ENCODE peak calls at places on chromosomes 13 and 19, in ten cellular contexts. H is heart right ventricle; T is AG04450; K is hypothalamus; O is central memory CD4-positive, alpha-beta T cell; Y is uterus; L is stimulated activated CD8-positive, alpha-beta memory T cell treated with anti-CD3 and anti-CD28 coated beads, Interleukin-4, amount 100 ng/mL, for 24 hours; B is CMK; M is activated T-helper 1 cell treated with anti-CD3 and anti-CD28 coated beads, Interleukin-12 subunit alpha, Interleukin-12 subunit beta, Interleukin-2, Interleukin-4 antibody, amounts not matched to agents 30 ng/mL and 10 ng/mL and 1 ng/mL, durations not matched to agents 14 hours and 24 hours and 36 hours; V is SW 1271. J is an unnamed sample.

GRCh38 chr19:33260628-33261418 is 35.2 kb upstream of the SLC7A10 start:
- DNase-seq in H (no peak), T (no peak), K (no peak), O (no peak), Y (no peak), L (no peak), B (peak), M (no peak), V (no peak), J (no peak)

GRCh38 chr13:41905600-41906254 is 55.2 kb downstream of the VWA8 start:
- DNase-seq in H (no peak), T (no peak), K (no peak), O (peak), Y (no peak), L (no peak), B (no peak), M (no peak), V (peak), J (no peak)

GRCh38 chr13:26208292-26208691 is 13.8 kb downstream of the RNF6 start:
- DNase-seq in H (no peak), T (no peak), K (no peak), O (no peak), Y (no peak), L (no peak), B (no peak), M (no peak), V (no peak), J (no peak)

GRCh38 chr19:35179830-35180229 is 25.3 kb downstream of the FXYD5 start:
- DNase-seq in H (no peak), T (no peak), K (no peak), O (no peak), Y (no peak), L (no peak), B (no peak), M (no peak), V (no peak), J (no peak)

GRCh38 chr13:75675421-75675820 is 39.3 kb downstream of the LMO7 start:
- DNase-seq in H (no peak), T (no peak), K (no peak), O (no peak), Y (no peak), L (no peak), B (no peak), M (no peak), V (no peak), J (no peak)

GRCh38 chr13:54875111-54875510 is 1846.5 kb downstream of the OLFM4 start:
- DNase-seq in H (no peak), T (no peak), K (no peak), O (no peak), Y (no peak), L (no peak), B (no peak), M (no peak), V (no peak), J (no peak)

GRCh38 chr13:97255515-97255999 is 33.4 kb downstream of the MBNL2 start:
- DNase-seq in H (no peak), T (no peak), K (no peak), O (no peak), Y (no peak), L (no peak), B (peak), M (no peak), V (peak), J (no peak)

GRCh38 chr19:1698636-1699035 is 46.2 kb upstream of the TCF3 start:
- DNase-seq in H (no peak), T (no peak), K (no peak), O (no peak), Y (no peak), L (no peak), B (no peak), M (no peak), V (no peak), J (no peak)

GRCh38 chr13:47903836-47904235 is 97.2 kb downstream of the SUCLA2 start:
- DNase-seq in H (no peak), T (no peak), K (no peak), O (no peak), Y (no peak), L (no peak), B (no peak), M (no peak), V (no peak), J (no peak)

GRCh38 chr13:23671902-23672301 is 101.7 kb downstream of the TNFRSF19 start:
- DNase-seq in H (no peak), T (peak), K (no peak), O (no peak), Y (no peak), L (no peak), B (no peak), M (no peak), V (no peak), J (no peak)

GRCh38 chr19:45918721-45919120 is 4.1 kb upstream of the NANOS2 start:
- DNase-seq in H (no peak), T (no peak), K (no peak), O (no peak), Y (no peak), L (no peak), B (no peak), M (no peak), V (no peak), J (no peak)

GRCh38 chr13:48626726-48627451 is 26.8 kb upstream of the CYSLTR2 start:
- DNase-seq in H (no peak), T (no peak), K (no peak), O (no peak), Y (no peak), L (no peak), B (no peak), M (no peak), V (no peak), J (no peak)

GRCh38 chr13:109383683-109384082 is 402.7 kb downstream of the IRS2 start:
- DNase-seq in H (no peak), T (peak), K (no peak), O (no peak), Y (no peak), L (no peak), B (no peak), M (no peak), V (no peak), J (no peak)

GRCh38 chr19:42143341-42144234 is 11.3 kb upstream of the POU2F2 start:
- DNase-seq in H (no peak), T (no peak), K (no peak), O (no peak), Y (no peak), L (no peak), B (no peak), M (no peak), V (no peak), J (no peak)

GRCh38 chr13:79589605-79590511 is 108.9 kb downstream of the NDFIP2 start:
- DNase-seq in H (no peak), T (no peak), K (no peak), O (no peak), Y (no peak), L (no peak), B (no peak), M (no peak), V (no peak), J (no peak)

GRCh38 chr13:51303882-51304281 is 35.6 kb upstream of the SERPINE3 start:
- DNase-seq in H (no peak), T (no peak), K (no peak), O (no peak), Y (no peak), L (no peak), B (no peak), M (no peak), V (no peak), J (no peak)

GRCh38 chr19:41649827-41650226 is 23.0 kb upstream of the CEACAM4 start:
- DNase-seq in H (no peak), T (no peak), K (no peak), O (no peak), Y (no peak), L (no peak), B (no peak), M (no peak), V (no peak), J (no peak)

GRCh38 chr13:50691176-50691681 is 152.3 kb downstream of the DLEU7 start:
- DNase-seq in H (no peak), T (no peak), K (no peak), O (no peak), Y (no peak), L (no peak), B (no peak), M (no peak), V (no peak), J (no peak)

GRCh38 chr13:31946091-31946770 is 85.3 kb upstream of the FRY start:
- DNase-seq in H (no peak), T (no peak), K (no peak), O (no peak), Y (no peak), L (no peak), B (no peak), M (no peak), V (no peak), J (no peak)

GRCh38 chr13:111469916-111470506 is 149.6 kb downstream of the TEX29 start:
- DNase-seq in H (no peak), T (no peak), K (no peak), O (no peak), Y (no peak), L (no peak), B (no peak), M (no peak), V (no peak), J (no peak)

GRCh38 chr19:9741476-9742171 is 26.9 kb downstream of the ZNF846 start:
- DNase-seq in H (no peak), T (no peak), K (no peak), O (no peak), Y (no peak), L (no peak), B (no peak), M (no peak), V (no peak), J (no peak)

GRCh38 chr13:80555796-80556195 is 214.9 kb upstream of the SPRY2 start:
- DNase-seq in H (no peak), T (no peak), K (no peak), O (no peak), Y (no peak), L (no peak), B (no peak), M (no peak), V (no peak), J (no peak)

GRCh38 chr13:97387487-97388353 is 46.2 kb upstream of the RAP2A start:
- DNase-seq in H (no peak), T (no peak), K (no peak), O (no peak), Y (no peak), L (no peak), B (no peak), M (no peak), V (no peak), J (no peak)

GRCh38 chr13:50810998-50811397 is 32.5 kb downstream of the DLEU7 start:
- DNase-seq in H (no peak), T (no peak), K (no peak), O (no peak), Y (no peak), L (no peak), B (no peak), M (no peak), V (no peak), J (no peak)

GRCh38 chr13:43200736-43201135 is 177.3 kb downstream of the DNAJC15 start:
- DNase-seq in H (no peak), T (no peak), K (no peak), O (no peak), Y (no peak), L (no peak), B (no peak), M (no peak), V (no peak), J (no peak)

GRCh38 chr19:18736415-18737336 is 53.2 kb downstream of the CRTC1 start:
- DNase-seq in H (no peak), T (no peak), K (no peak), O (no peak), Y (no peak), L (no peak), B (no peak), M (no peak), V (no peak), J (no peak)

GRCh38 chr19:14544977-14545715 is 15.8 kb downstream of the TECR start:
- DNase-seq in H (peak), T (no peak), K (peak), O (no peak), Y (no peak), L (no peak), B (no peak), M (no peak), V (no peak), J (peak)

GRCh38 chr19:5684694-5685430 is 4.0 kb downstream of the HSD11B1L start:
- DNase-seq in H (no peak), T (no peak), K (no peak), O (no peak), Y (no peak), L (no peak), B (no peak), M (no peak), V (no peak), J (no peak)

GRCh38 chr13:40158218-40158617 is 502.8 kb downstream of the COG6 start:
- DNase-seq in H (no peak), T (no peak), K (no peak), O (no peak), Y (no peak), L (no peak), B (no peak), M (no peak), V (no peak), J (no peak)

GRCh38 chr19:50695251-50696064 is 24.1 kb downstream of the SHANK1 start:
- DNase-seq in H (no peak), T (no peak), K (no peak), O (no peak), Y (no peak), L (no peak), B (no peak), M (no peak), V (no peak), J (no peak)

GRCh38 chr19:4386038-4386782 is 14.1 kb downstream of the SH3GL1 start:
- DNase-seq in H (no peak), T (no peak), K (no peak), O (no peak), Y (no peak), L (no peak), B (no peak), M (no peak), V (no peak), J (no peak)

GRCh38 chr19:38233740-38234251 is 9.8 kb upstream of the DPF1 start:
- DNase-seq in H (peak), T (peak), K (peak), O (peak), Y (peak), L (peak), B (no peak), M (peak), V (peak), J (peak)

GRCh38 chr19:45097776-45098520 is 5.0 kb downstream of the PPP1R37 start:
- DNase-seq in H (peak), T (peak), K (peak), O (no peak), Y (peak), L (no peak), B (no peak), M (no peak), V (peak), J (peak)

GRCh38 chr19:50646074-50646807 is 3.0 kb upstream of the C19orf81 start:
- DNase-seq in H (no peak), T (no peak), K (no peak), O (no peak), Y (no peak), L (no peak), B (no peak), M (no peak), V (peak), J (no peak)

GRCh38 chr19:52945652-52946321 is 16.9 kb downstream of the ZNF816 start:
- DNase-seq in H (no peak), T (no peak), K (no peak), O (no peak), Y (no peak), L (no peak), B (no peak), M (no peak), V (no peak), J (no peak)

GRCh38 chr13:74554581-74555290 is 420.5 kb upstream of the KLF12 start:
- DNase-seq in H (no peak), T (no peak), K (no peak), O (no peak), Y (no peak), L (no peak), B (no peak), M (no peak), V (no peak), J (no peak)

GRCh38 chr19:55600336-55601028 is 394 bp downstream of the ZNF524 start:
- DNase-seq in H (peak), T (no peak), K (no peak), O (no peak), Y (no peak), L (peak), B (peak), M (no peak), V (peak), J (no peak)

J was measured in gastrocnemius medialis.